ENCODE peak calls at places on chromosomes 7 and 10, in eight cellular contexts. X is IMR-90, T is astrocyte, B is OCI-LY7, C is Calu3, I is HCT116, N is neural crest cell, W is WTC11. U is an unnamed sample.

GRCh38 chr10:131179386-131179785 is 132.1 kb downstream of the TCERG1L start:
- DNase-seq in W (no peak), X (no peak), T (no peak), I (no peak), B (no peak), C (no peak), N (no peak), U (no peak)

GRCh38 chr7:157595086-157595855 is 258.5 kb downstream of the DNAJB6 start:
- DNase-seq in C (no peak), B (no peak), N (no peak), X (no peak), I (no peak), T (no peak), W (no peak), U (no peak)

GRCh38 chr7:26858735-26859134 is 5.7 kb downstream of the SKAP2 start:
- DNase-seq in B (no peak), I (no peak), T (no peak), N (no peak), X (no peak), W (no peak), C (no peak), U (no peak)

GRCh38 chr10:110903280-110904278 is 15.4 kb downstream of the BBIP1 start:
- DNase-seq in N (no peak), B (no peak), T (no peak), I (no peak), W (no peak), X (peak), C (no peak), U (no peak)

GRCh38 chr7:47763063-47763974 is 181.4 kb upstream of the TNS3 start:
- DNase-seq in T (peak), W (no peak), B (no peak), N (no peak), I (no peak), X (peak), C (peak), U (peak)

GRCh38 chr7:138127996-138128395 is 51.7 kb downstream of the AKR1D1 start:
- DNase-seq in C (no peak), I (no peak), T (no peak), N (no peak), B (no peak), W (no peak), X (no peak), U (no peak)

GRCh38 chr7:151017953-151018420 is 6.3 kb downstream of the ATG9B start:
- DNase-seq in T (no peak), N (peak), C (peak), B (peak), X (peak), I (no peak), W (peak), U (peak)

GRCh38 chr10:8159628-8160165 is 105.2 kb downstream of the GATA3 start:
- DNase-seq in T (peak), C (no peak), W (no peak), X (no peak), B (no peak), N (no peak), I (no peak), U (no peak)

GRCh38 chr10:111146025-111146640 is 69.3 kb downstream of the ADRA2A start:
- DNase-seq in X (no peak), T (no peak), C (no peak), N (no peak), W (no peak), B (no peak), I (no peak), U (no peak)

GRCh38 chr7:90111-91063 is 102.0 kb upstream of the FAM20C start:
- DNase-seq in N (no peak), I (no peak), W (no peak), C (no peak), B (no peak), T (peak), X (peak), U (peak)

GRCh38 chr7:147245274-147245673 is 1128.7 kb downstream of the CNTNAP2 start:
- DNase-seq in B (peak), W (peak), T (no peak), N (peak), X (peak), I (no peak), C (peak), U (peak)

GRCh38 chr10:86851329-86852207 is 95.1 kb downstream of the BMPR1A start:
- DNase-seq in C (no peak), N (no peak), I (no peak), X (peak), T (peak), W (no peak), B (no peak), U (peak)

GRCh38 chr10:31731711-31732110 is 196.9 kb downstream of the ARHGAP12 start:
- DNase-seq in B (no peak), N (no peak), C (no peak), T (no peak), I (no peak), W (no peak), X (no peak), U (no peak)

DNA sequence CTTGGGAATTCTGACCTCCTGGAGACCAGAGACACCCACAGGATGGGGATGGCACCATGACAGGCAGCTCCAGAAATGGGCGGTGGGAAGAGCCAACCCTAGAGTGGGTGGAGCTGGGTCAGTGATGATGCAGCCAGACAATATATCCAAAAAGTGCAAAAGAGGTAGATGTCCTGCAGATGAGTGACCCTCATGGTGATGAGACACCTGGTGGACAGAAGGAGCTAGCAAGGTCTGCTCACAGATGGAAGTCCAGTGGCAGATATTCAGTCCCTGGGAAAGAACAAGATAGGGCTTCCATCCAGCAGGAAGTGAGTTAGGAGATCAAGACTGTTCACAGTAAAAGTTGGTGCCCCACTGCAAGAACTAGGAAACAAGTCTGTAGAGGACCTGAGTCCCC is 19.2 kb upstream of the GRB10 start:
- DNase-seq in I (no peak), X (no peak), W (no peak), C (no peak), B (no peak), T (no peak), N (no peak), U (no peak)
- TF ChIP-seq CTCF in I (no peak), X (no peak), W (no peak), C (no peak), B (no peak), T (no peak), N (no peak), U (no peak)

GRCh38 chr7:51591223-51591622 is 274.6 kb upstream of the COBL start:
- DNase-seq in I (no peak), C (no peak), N (no peak), X (no peak), W (no peak), T (no peak), B (no peak), U (no peak)

GRCh38 chr7:51589111-51589510 is 272.5 kb upstream of the COBL start:
- DNase-seq in W (no peak), N (no peak), C (no peak), X (no peak), B (no peak), T (no peak), I (no peak), U (no peak)

GRCh38 chr7:51592822-51593221 is 276.2 kb upstream of the COBL start:
- DNase-seq in X (no peak), B (no peak), N (no peak), T (no peak), W (no peak), I (no peak), C (no peak), U (no peak)

GRCh38 chr7:51590746-51591145 is 274.1 kb upstream of the COBL start:
- DNase-seq in T (no peak), C (no peak), X (no peak), N (no peak), B (no peak), W (peak), I (no peak), U (no peak)

DNA sequence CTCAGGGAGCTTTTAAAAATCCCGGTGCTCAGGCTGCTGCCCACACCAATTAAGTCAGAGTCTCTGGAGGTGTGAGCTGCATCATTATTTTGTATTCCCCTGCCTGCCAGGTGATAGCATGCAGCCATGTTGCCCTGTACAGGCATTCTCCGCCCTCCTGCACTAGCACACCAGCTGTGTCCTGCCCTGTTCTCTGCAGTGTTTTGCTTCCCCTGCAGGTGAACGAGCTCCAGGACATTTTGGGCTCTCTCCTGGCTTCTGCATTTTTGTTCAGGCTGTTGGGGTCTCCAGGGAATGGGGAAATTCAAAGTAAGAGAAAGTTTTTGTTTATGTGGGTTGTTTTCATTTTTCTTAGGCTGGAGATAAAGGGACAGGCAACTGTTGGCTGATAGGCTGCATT is 271.0 kb upstream of the COBL start:
- DNase-seq in X (no peak), N (no peak), B (no peak), C (no peak), I (no peak), W (no peak), T (no peak), U (no peak)
- TF ChIP-seq CTCF in X (no peak), N (no peak), B (no peak), C (no peak), I (no peak), W (no peak), T (no peak), U (no peak)

DNA sequence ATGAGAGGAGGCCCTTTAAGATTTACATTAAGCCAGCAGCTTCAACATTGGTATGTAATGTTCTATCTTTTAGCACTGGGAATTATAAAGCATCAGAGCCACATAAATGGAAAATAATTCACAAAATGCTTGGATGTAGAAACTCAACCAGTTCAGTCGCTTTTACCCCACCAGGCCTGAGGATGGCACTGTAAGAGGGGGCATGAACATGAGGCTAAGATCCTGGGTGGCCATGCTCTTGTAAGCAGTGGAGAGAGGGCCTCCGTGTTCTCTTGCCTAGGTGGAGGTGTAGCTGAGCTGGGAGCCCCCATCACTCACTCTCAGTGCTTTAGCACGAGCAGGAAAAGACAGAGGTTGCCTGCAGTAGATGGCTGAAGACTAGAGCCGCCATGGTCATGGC is 238.8 kb downstream of the FANK1 start:
- DNase-seq in N (no peak), I (no peak), T (no peak), B (no peak), W (peak), C (no peak), X (peak), U (peak)
- TF ChIP-seq CTCF in N (no peak), I (peak), T (no peak), B (no peak), W (no peak), C (no peak), X (peak), U (no peak)

GRCh38 chr7:132498319-132498718 is 78.0 kb downstream of the PLXNA4 start:
- DNase-seq in C (no peak), I (no peak), X (no peak), N (no peak), T (no peak), B (no peak), W (no peak), U (no peak)

GRCh38 chr7:132499065-132499464 is 77.2 kb downstream of the PLXNA4 start:
- DNase-seq in T (no peak), C (no peak), N (no peak), W (no peak), X (no peak), B (no peak), I (no peak), U (no peak)

GRCh38 chr7:132503415-132503814 is 72.9 kb downstream of the PLXNA4 start:
- DNase-seq in X (no peak), T (no peak), W (peak), C (no peak), I (no peak), N (no peak), B (no peak), U (no peak)

GRCh38 chr7:132501956-132502355 is 74.3 kb downstream of the PLXNA4 start:
- DNase-seq in X (no peak), C (no peak), B (no peak), T (peak), N (no peak), I (no peak), W (no peak), U (no peak)

DNA sequence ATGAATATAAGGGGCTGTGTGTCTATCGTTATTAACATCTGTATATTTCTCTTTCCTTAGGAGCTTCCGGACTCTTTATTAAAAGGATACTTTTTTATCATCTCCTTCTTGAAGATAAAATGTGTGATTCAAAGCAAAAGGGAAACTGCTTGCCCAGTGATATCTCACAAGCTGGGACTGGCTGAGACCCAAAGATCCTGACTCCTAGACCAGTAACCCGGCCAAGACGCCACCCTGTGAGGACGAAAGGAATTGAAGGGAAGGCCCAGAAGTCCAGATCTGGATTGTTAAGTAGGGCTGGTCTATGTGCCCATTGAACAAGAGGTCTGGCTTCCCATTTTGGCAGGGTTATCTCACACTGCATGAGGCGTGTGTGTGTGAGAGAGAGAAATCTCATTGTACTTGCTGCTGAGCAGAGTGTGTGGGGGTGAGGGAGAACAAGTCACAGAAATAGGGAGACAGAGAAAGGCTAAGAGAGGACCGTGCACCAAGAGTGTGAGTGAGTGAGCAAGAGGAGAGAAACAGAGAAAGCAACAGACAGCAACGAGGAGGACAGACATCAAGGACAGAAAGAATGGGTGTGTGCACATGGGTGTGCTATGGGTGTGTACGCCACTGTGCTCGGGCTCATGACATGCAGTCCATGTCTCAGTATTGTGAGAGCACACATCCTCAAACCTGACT is 75.4 kb downstream of the PLXNA4 start:
- DNase-seq in W (peak), X (no peak), C (no peak), N (no peak), I (no peak), B (no peak), T (peak), U (peak)
- TF ChIP-seq CTCF in W (no peak), X (no peak), C (no peak), N (no peak), I (peak), B (no peak), T (peak), U (peak)

U was measured in cardiac fibroblast.